ENCODE peak calls at places on chromosomes 4 and X, in four cellular contexts. B, A, K and M are unnamed samples.

GRCh38 chr4:158811704-158812103 is 42.9 kb downstream of the FNIP2 start:
- DNase-seq in B (no peak), A (no peak), K (no peak), M (no peak)

GRCh38 chr4:10100734-10101216 is 15.8 kb downstream of the WDR1 start:
- DNase-seq in B (no peak), A (no peak), K (no peak), M (no peak)

GRCh38 chr4:54139332-54139731 is 39.4 kb downstream of the GSX2 start:
- DNase-seq in B (no peak), A (no peak), K (no peak), M (no peak)

GRCh38 chrX:39848243-39848642 is 249.5 kb downstream of the BCOR start:
- DNase-seq in B (no peak), A (no peak), K (no peak), M (no peak)

GRCh38 chr4:177283167-177283566 is 26.5 kb upstream of the NEIL3 start:
- DNase-seq in B (no peak), A (no peak), K (no peak), M (no peak)

GRCh38 chr4:175703956-175704600 is 108.0 kb downstream of the GPM6A start:
- DNase-seq in B (no peak), A (no peak), K (no peak), M (no peak)

GRCh38 chr4:127668770-127669169 is 36.0 kb downstream of the INTU start:
- DNase-seq in B (no peak), A (no peak), K (no peak), M (no peak)

GRCh38 chrX:47232803-47233332 is at the start of gene USP11:
- DNase-seq in B (peak; percentile 47), A (no peak), K (no peak), M (peak; percentile 43)

GRCh38 chr4:75733369-75733768 is 9.0 kb downstream of the USO1 start:
- DNase-seq in B (no peak), A (no peak), K (no peak), M (no peak)

GRCh38 chr4:88616275-88616996 is 24.2 kb downstream of the HERC3 start:
- DNase-seq in B (no peak), A (no peak), K (no peak), M (no peak)

GRCh38 chr4:159070742-159071141 is 32.1 kb upstream of the RAPGEF2 start:
- DNase-seq in B (no peak), A (no peak), K (no peak), M (no peak)

GRCh38 chrX:53895270-53895669 is 149.0 kb downstream of the PHF8 start:
- DNase-seq in B (no peak), A (no peak), K (no peak), M (no peak)

GRCh38 chr4:57499786-57500185 is 389.6 kb upstream of the IGFBP7 start:
- DNase-seq in B (peak; percentile 42), A (no peak), K (no peak), M (no peak)

GRCh38 chrX:19373034-19373891 is 29.5 kb downstream of the PDHA1 start:
- DNase-seq in B (no peak), A (no peak), K (no peak), M (no peak)

GRCh38 chr4:7637971-7638370 is 203.2 kb upstream of the PSAPL1 start:
- DNase-seq in B (no peak), A (no peak), K (no peak), M (no peak)

GRCh38 chr4:38753021-38753806 is 29.6 kb downstream of the TLR10 start:
- DNase-seq in B (peak; percentile 38), A (no peak), K (peak; percentile 88), M (peak; percentile 90)

GRCh38 chrX:150478496-150479492 is 89.6 kb upstream of the MTM1 start:
- DNase-seq in B (no peak), A (no peak), K (no peak), M (no peak)

GRCh38 chr4:7208509-7209451 is 16.4 kb downstream of the SORCS2 start:
- DNase-seq in B (no peak), A (no peak), K (no peak), M (no peak)

GRCh38 chr4:148857234-148857972 is 415.2 kb upstream of the NR3C2 start:
- DNase-seq in B (no peak), A (no peak), K (no peak), M (no peak)

GRCh38 chrX:47683171-47684145 is 24.5 kb upstream of the UXT start:
- DNase-seq in B (no peak), A (no peak), K (no peak), M (no peak)

GRCh38 chr4:140427104-140427918 is at the start of gene CLGN:
- DNase-seq in B (peak; percentile 77), A (peak; percentile 2), K (peak; percentile 73), M (peak; percentile 75)

GRCh38 chrX:81586091-81586490 is 384.2 kb downstream of the SH3BGRL start:
- DNase-seq in B (no peak), A (no peak), K (no peak), M (no peak)

GRCh38 chrX:15366507-15367352 is 17.5 kb downstream of the VEGFD start:
- DNase-seq in B (no peak), A (no peak), K (no peak), M (no peak)

GRCh38 chr4:86855572-86855971 is 6.4 kb upstream of the SLC10A6 start:
- DNase-seq in B (no peak), A (no peak), K (no peak), M (no peak)

GRCh38 chr4:147732516-147733193 is 767 bp downstream of the ARHGAP10 start:
- DNase-seq in B (no peak), A (no peak), K (no peak), M (no peak)
- TF ChIP-seq SUZ12 in B (no peak), A (no peak), K (no peak), M (no peak)

DNA sequence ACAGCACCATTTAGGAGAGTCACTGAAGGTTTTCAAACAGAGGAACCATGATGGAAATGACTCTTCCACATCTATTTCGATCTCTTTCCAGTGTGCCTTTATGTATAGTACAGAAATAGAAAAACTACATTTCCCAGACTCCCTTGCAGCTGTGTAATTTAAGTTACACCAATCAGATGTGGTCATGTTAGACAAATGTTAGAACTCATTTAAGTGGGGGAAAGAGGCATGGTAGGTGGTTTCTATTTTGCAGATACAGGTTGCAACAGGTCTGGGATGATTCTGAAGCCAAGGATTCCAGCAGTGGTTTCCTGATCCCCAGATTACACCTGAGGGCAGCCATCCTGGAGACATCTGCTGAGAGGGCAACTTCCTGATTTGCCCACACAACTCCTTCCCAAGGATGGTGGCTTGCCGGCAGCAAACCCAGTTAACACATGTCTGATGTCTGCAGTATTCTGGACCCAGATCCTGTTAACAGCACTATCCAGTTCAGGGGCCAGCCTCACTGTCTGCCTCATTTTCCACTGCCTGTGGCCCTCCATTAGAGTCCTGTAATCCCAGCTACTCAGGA is 38.7 kb upstream of the PDK3 start:
- DNase-seq in B (peak; percentile 29), A (no peak), K (no peak), M (no peak)
- H3K4me3 ChIP-seq in B (peak overlapping the region; percentile 57), A (no peak overlapping the region), K (no peak overlapping the region), M (no peak overlapping the region)

DNA sequence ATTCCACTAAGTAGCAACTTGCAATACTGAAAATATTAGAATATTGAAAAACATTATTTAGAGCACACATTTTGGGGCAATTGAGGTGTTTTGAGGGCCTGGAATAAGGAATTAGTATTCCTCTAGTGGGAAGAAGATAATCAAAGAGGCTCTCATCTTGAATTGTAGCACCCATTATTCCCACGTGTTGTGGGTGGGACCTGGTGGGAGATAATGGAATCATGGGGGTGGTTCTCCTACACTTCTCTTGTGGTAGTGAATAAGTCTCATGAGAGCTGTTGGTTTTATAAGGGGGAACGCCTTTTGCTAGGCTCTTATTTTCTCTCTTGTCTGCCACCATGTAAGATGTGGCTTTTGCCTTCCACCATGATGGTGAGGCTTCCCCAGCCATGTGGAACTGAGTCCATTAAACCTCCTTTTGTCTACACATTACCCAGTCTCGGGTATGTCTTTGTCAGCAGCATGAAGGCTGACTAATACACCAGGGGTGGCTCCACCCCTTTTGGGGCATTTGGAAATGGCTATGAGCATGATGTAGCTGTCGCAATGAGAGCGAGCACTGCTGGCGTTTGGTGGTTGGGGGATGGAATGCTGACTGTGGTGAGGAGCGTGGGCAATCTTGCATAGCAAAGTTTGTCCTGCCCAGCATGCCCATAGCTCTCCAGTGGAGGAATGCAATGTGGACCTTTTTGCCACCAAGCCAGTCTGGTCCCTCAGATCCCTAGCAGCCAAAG is 308.2 kb downstream of the FRMPD4 start:
- DNase-seq in B (no peak), A (no peak), K (no peak), M (no peak)
- H3K9ac ChIP-seq in B (no peak overlapping the region), A (no peak overlapping the region), K (no peak overlapping the region), M (no peak overlapping the region)

GRCh38 chr4:34108456-34108855 is 2135.9 kb downstream of the ARAP2 start:
- DNase-seq in B (no peak), A (no peak), K (no peak), M (no peak)

DNA sequence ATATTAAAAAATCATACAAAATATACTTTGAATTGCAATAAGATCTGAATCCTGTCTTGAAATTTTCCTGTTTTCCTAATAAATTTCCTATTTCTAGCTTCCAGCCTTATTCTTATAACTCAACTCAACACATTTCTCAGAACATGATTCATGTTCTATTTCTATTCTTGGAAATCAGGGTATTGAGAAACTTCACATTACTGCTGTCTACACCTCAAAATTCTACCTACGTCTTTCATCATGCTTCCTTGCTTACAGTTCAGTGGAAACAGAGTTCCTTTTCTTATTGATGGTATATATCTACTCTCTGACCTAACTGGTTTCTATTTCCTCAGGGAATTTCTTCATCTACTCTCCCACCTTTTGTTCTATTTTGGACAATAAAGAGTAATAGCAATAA is 2139.0 kb downstream of the ARAP2 start:
- DNase-seq in B (no peak), A (no peak), K (no peak), M (no peak)
- TF ChIP-seq SUZ12 in B (no peak), A (no peak), K (no peak), M (no peak)

GRCh38 chr4:79163981-79164490 is 161.8 kb downstream of the NAA11 start:
- DNase-seq in B (no peak), A (no peak), K (no peak), M (no peak)

GRCh38 chr4:79164961-79165610 is 160.8 kb downstream of the NAA11 start:
- DNase-seq in B (no peak), A (no peak), K (no peak), M (no peak)

DNA sequence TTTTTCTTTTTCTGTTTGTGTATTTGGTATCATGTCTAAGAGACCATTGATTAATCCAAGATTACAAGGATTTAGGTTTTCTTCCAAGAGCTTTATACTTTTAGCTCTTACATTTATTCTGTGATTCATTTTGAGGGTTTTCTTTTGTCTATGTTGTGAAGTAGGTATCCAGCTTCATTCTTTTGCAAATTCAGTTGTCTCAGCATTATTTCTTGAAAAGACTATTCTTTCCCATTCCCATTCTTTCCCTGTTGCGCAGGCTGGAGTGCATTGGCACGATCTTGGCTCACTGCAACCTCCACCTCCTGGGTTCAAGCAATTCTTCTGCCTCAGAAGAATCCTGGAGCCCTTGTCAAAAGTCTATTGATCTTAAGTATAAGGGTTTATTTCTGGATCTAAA is 164.9 kb downstream of the NAA11 start:
- DNase-seq in B (no peak), A (no peak), K (no peak), M (no peak)
- H3K4me3 ChIP-seq in B (no peak overlapping the region), A (no peak overlapping the region), K (no peak overlapping the region), M (no peak overlapping the region)

GRCh38 chr4:40305329-40306193 is 29.6 kb upstream of the CHRNA9 start:
- DNase-seq in B (no peak), A (peak; percentile 100), K (no peak), M (no peak)

GRCh38 chr4:40308528-40309122 is 26.5 kb upstream of the CHRNA9 start:
- DNase-seq in B (no peak), A (no peak), K (no peak), M (no peak)

GRCh38 chr4:40306203-40306602 is 28.9 kb upstream of the CHRNA9 start:
- DNase-seq in B (no peak), A (no peak), K (no peak), M (no peak)

GRCh38 chr4:40307627-40308497 is 27.3 kb upstream of the CHRNA9 start:
- DNase-seq in B (no peak), A (peak; percentile 84), K (no peak), M (no peak)

GRCh38 chr4:40306991-40307390 is 28.1 kb upstream of the CHRNA9 start:
- DNase-seq in B (no peak), A (no peak), K (no peak), M (no peak)
- H3K9ac ChIP-seq in B (no peak overlapping the region), A (peak overlapping the region; percentile 58), K (no peak overlapping the region), M (no peak overlapping the region)